ENCODE peak calls at places on chromosome 14, in four cellular contexts. One of them, this sample, is unnamed.

GRCh38 chr14:49405291-49405690 is 180.9 kb downstream of the RPS29 start:
- DNase-seq in substantia nigra: no peak
- DNase-seq in NCI-H524: no peak
- DNase-seq in progenitor cell of endocrine pancreas: no peak
- DNase-seq in this sample: no peak

GRCh38 chr14:64971452-64971889 is 665 bp downstream of the RAB15 start:
- DNase-seq in substantia nigra: no peak
- DNase-seq in progenitor cell of endocrine pancreas: no peak
- DNase-seq in NCI-H524: no peak
- DNase-seq in this sample: no peak

GRCh38 chr14:73173092-73173735 is 36.9 kb downstream of the PSEN1 start:
- DNase-seq in substantia nigra: no peak
- DNase-seq in NCI-H524: peak; percentile 43
- DNase-seq in progenitor cell of endocrine pancreas: no peak
- DNase-seq in this sample: no peak

GRCh38 chr14:56195727-56196126 is 77.5 kb downstream of the PELI2 start:
- DNase-seq in substantia nigra: no peak
- DNase-seq in NCI-H524: peak; percentile 95
- DNase-seq in progenitor cell of endocrine pancreas: no peak
- DNase-seq in this sample: no peak

GRCh38 chr14:38357557-38357956 is 101.7 kb upstream of the CLEC14A start:
- DNase-seq in NCI-H524: no peak
- DNase-seq in substantia nigra: no peak
- DNase-seq in progenitor cell of endocrine pancreas: no peak
- DNase-seq in this sample: no peak

GRCh38 chr14:90649096-90649495 is 167.1 kb downstream of the TTC7B start:
- DNase-seq in substantia nigra: no peak
- DNase-seq in NCI-H524: no peak
- DNase-seq in progenitor cell of endocrine pancreas: no peak
- DNase-seq in this sample: no peak

GRCh38 chr14:71680733-71681387 is 251.4 kb upstream of the RGS6 start:
- DNase-seq in substantia nigra: no peak
- DNase-seq in NCI-H524: no peak
- DNase-seq in progenitor cell of endocrine pancreas: no peak
- DNase-seq in this sample: no peak

GRCh38 chr14:68790656-68791077 is 2.2 kb downstream of the ZFP36L1 start:
- DNase-seq in NCI-H524: no peak
- DNase-seq in progenitor cell of endocrine pancreas: no peak
- DNase-seq in substantia nigra: no peak
- DNase-seq in this sample: no peak

GRCh38 chr14:64654072-64654899 is 49.9 kb upstream of the PLEKHG3 start:
- DNase-seq in progenitor cell of endocrine pancreas: no peak
- DNase-seq in NCI-H524: no peak
- DNase-seq in substantia nigra: no peak
- DNase-seq in this sample: no peak

GRCh38 chr14:55414551-55414950 is 2.9 kb upstream of the ATG14 start:
- DNase-seq in substantia nigra: no peak
- DNase-seq in progenitor cell of endocrine pancreas: no peak
- DNase-seq in NCI-H524: no peak
- DNase-seq in this sample: no peak

GRCh38 chr14:39177168-39177545 is 2.1 kb downstream of the PNN start:
- DNase-seq in substantia nigra: no peak
- DNase-seq in progenitor cell of endocrine pancreas: no peak
- DNase-seq in NCI-H524: no peak
- DNase-seq in this sample: no peak

GRCh38 chr14:67418368-67419174 is 6.6 kb upstream of the PLEK2 start:
- DNase-seq in substantia nigra: no peak
- DNase-seq in NCI-H524: no peak
- DNase-seq in progenitor cell of endocrine pancreas: no peak
- DNase-seq in this sample: no peak

This sample was measured in NCI-H1436 treated with DMSO at 0.1 percent for 48 hours.